ENCODE peak calls at places on chromosomes 1 and 21, in seven cellular contexts. One of them, this sample, is unnamed.

GRCh38 chr1:201819346-201819745 is 9.6 kb upstream of the IPO9 start:
- DNase-seq in lower lobe of right lung: no peak
- DNase-seq in cardiac muscle cell: no peak
- DNase-seq in heart left ventricle: no peak
- DNase-seq in uterus: no peak
- DNase-seq in CD8-positive, alpha-beta T cell: no peak
- DNase-seq in K562: no peak
- DNase-seq in this sample: no peak

GRCh38 chr1:154553056-154553822 is 5.2 kb downstream of the UBE2Q1 start:
- DNase-seq in lower lobe of right lung: no peak
- DNase-seq in cardiac muscle cell: no peak
- DNase-seq in heart left ventricle: no peak
- DNase-seq in uterus: no peak
- DNase-seq in CD8-positive, alpha-beta T cell: no peak
- DNase-seq in K562: no peak
- DNase-seq in this sample: no peak

GRCh38 chr1:191690931-191691330 is 467.3 kb upstream of the RGS18 start:
- DNase-seq in lower lobe of right lung: no peak
- DNase-seq in cardiac muscle cell: no peak
- DNase-seq in heart left ventricle: no peak
- DNase-seq in uterus: no peak
- DNase-seq in CD8-positive, alpha-beta T cell: no peak
- DNase-seq in K562: no peak
- DNase-seq in this sample: no peak

GRCh38 chr1:155938220-155938627 is 3.2 kb upstream of the RXFP4 start:
- DNase-seq in lower lobe of right lung: no peak
- DNase-seq in cardiac muscle cell: peak
- DNase-seq in heart left ventricle: no peak
- DNase-seq in uterus: no peak
- DNase-seq in CD8-positive, alpha-beta T cell: peak
- DNase-seq in K562: peak
- DNase-seq in this sample: no peak

GRCh38 chr1:75643460-75643859 is 32.5 kb upstream of the SLC44A5 start:
- DNase-seq in lower lobe of right lung: no peak
- DNase-seq in cardiac muscle cell: no peak
- DNase-seq in heart left ventricle: no peak
- DNase-seq in uterus: no peak
- DNase-seq in CD8-positive, alpha-beta T cell: no peak
- DNase-seq in K562: peak
- DNase-seq in this sample: no peak

GRCh38 chr21:29416268-29416667 is 117.5 kb downstream of the BACH1 start:
- DNase-seq in lower lobe of right lung: no peak
- DNase-seq in cardiac muscle cell: no peak
- DNase-seq in heart left ventricle: no peak
- DNase-seq in uterus: no peak
- DNase-seq in CD8-positive, alpha-beta T cell: no peak
- DNase-seq in K562: no peak
- DNase-seq in this sample: no peak

GRCh38 chr1:210360852-210361477 is 32.3 kb downstream of the HHAT start:
- DNase-seq in lower lobe of right lung: no peak
- DNase-seq in cardiac muscle cell: peak
- DNase-seq in heart left ventricle: no peak
- DNase-seq in uterus: no peak
- DNase-seq in CD8-positive, alpha-beta T cell: no peak
- DNase-seq in K562: peak
- DNase-seq in this sample: no peak

GRCh38 chr21:43020771-43021170 is 46.4 kb downstream of the PKNOX1 start:
- DNase-seq in lower lobe of right lung: no peak
- DNase-seq in cardiac muscle cell: no peak
- DNase-seq in heart left ventricle: no peak
- DNase-seq in uterus: no peak
- DNase-seq in CD8-positive, alpha-beta T cell: no peak
- DNase-seq in K562: no peak
- DNase-seq in this sample: no peak

GRCh38 chr1:110118636-110119396 is 6.6 kb downstream of the UBL4B start:
- DNase-seq in lower lobe of right lung: no peak
- DNase-seq in cardiac muscle cell: no peak
- DNase-seq in heart left ventricle: no peak
- DNase-seq in uterus: no peak
- DNase-seq in CD8-positive, alpha-beta T cell: no peak
- DNase-seq in K562: no peak
- DNase-seq in this sample: no peak

GRCh38 chr1:31004231-31004621 is 61.3 kb downstream of the PUM1 start:
- DNase-seq in lower lobe of right lung: no peak
- DNase-seq in cardiac muscle cell: no peak
- DNase-seq in heart left ventricle: no peak
- DNase-seq in uterus: no peak
- DNase-seq in CD8-positive, alpha-beta T cell: no peak
- DNase-seq in K562: no peak
- DNase-seq in this sample: no peak

GRCh38 chr1:90475623-90476022 is 241.5 kb downstream of the BARHL2 start:
- DNase-seq in lower lobe of right lung: no peak
- DNase-seq in cardiac muscle cell: peak
- DNase-seq in heart left ventricle: no peak
- DNase-seq in uterus: no peak
- DNase-seq in CD8-positive, alpha-beta T cell: no peak
- DNase-seq in K562: peak
- DNase-seq in this sample: no peak

GRCh38 chr1:37100310-37100709 is 66.0 kb upstream of the GRIK3 start:
- DNase-seq in lower lobe of right lung: no peak
- DNase-seq in cardiac muscle cell: no peak
- DNase-seq in heart left ventricle: no peak
- DNase-seq in uterus: no peak
- DNase-seq in CD8-positive, alpha-beta T cell: no peak
- DNase-seq in K562: no peak
- DNase-seq in this sample: no peak

GRCh38 chr1:248404024-248404423 is 1.2 kb downstream of the OR2T1 start:
- DNase-seq in lower lobe of right lung: no peak
- DNase-seq in cardiac muscle cell: no peak
- DNase-seq in heart left ventricle: no peak
- DNase-seq in uterus: no peak
- DNase-seq in CD8-positive, alpha-beta T cell: no peak
- DNase-seq in K562: peak
- DNase-seq in this sample: no peak

GRCh38 chr1:153277852-153278251 is 18.4 kb downstream of the LORICRIN start:
- DNase-seq in lower lobe of right lung: no peak
- DNase-seq in cardiac muscle cell: no peak
- DNase-seq in heart left ventricle: no peak
- DNase-seq in uterus: no peak
- DNase-seq in CD8-positive, alpha-beta T cell: no peak
- DNase-seq in K562: peak
- DNase-seq in this sample: no peak

GRCh38 chr1:10813801-10814200 is 17.4 kb upstream of the CASZ1 start:
- DNase-seq in lower lobe of right lung: no peak
- DNase-seq in cardiac muscle cell: no peak
- DNase-seq in heart left ventricle: no peak
- DNase-seq in uterus: no peak
- DNase-seq in CD8-positive, alpha-beta T cell: no peak
- DNase-seq in K562: no peak
- DNase-seq in this sample: no peak

GRCh38 chr21:17003221-17003620 is 509.6 kb upstream of the CXADR start:
- DNase-seq in lower lobe of right lung: no peak
- DNase-seq in cardiac muscle cell: no peak
- DNase-seq in heart left ventricle: no peak
- DNase-seq in uterus: no peak
- DNase-seq in CD8-positive, alpha-beta T cell: no peak
- DNase-seq in K562: no peak
- DNase-seq in this sample: no peak

GRCh38 chr1:35454616-35455015 is 102.6 kb downstream of the KIAA0319L start:
- DNase-seq in lower lobe of right lung: no peak
- DNase-seq in cardiac muscle cell: no peak
- DNase-seq in heart left ventricle: no peak
- DNase-seq in uterus: no peak
- DNase-seq in CD8-positive, alpha-beta T cell: no peak
- DNase-seq in K562: no peak
- DNase-seq in this sample: no peak

GRCh38 chr1:76059461-76059860 is 15.1 kb upstream of the ST6GALNAC3 start:
- DNase-seq in lower lobe of right lung: no peak
- DNase-seq in cardiac muscle cell: no peak
- DNase-seq in heart left ventricle: no peak
- DNase-seq in uterus: no peak
- DNase-seq in CD8-positive, alpha-beta T cell: no peak
- DNase-seq in K562: no peak
- DNase-seq in this sample: no peak

GRCh38 chr1:154330669-154331068 is 5.3 kb downstream of the ATP8B2 start:
- DNase-seq in lower lobe of right lung: no peak
- DNase-seq in cardiac muscle cell: no peak
- DNase-seq in heart left ventricle: no peak
- DNase-seq in uterus: no peak
- DNase-seq in CD8-positive, alpha-beta T cell: no peak
- DNase-seq in K562: no peak
- DNase-seq in this sample: no peak

GRCh38 chr21:37871121-37871862 is 45.0 kb downstream of the KCNJ6 start:
- DNase-seq in lower lobe of right lung: no peak
- DNase-seq in cardiac muscle cell: no peak
- DNase-seq in heart left ventricle: no peak
- DNase-seq in uterus: no peak
- DNase-seq in CD8-positive, alpha-beta T cell: no peak
- DNase-seq in K562: no peak
- DNase-seq in this sample: no peak

GRCh38 chr1:224497714-224498573 is 63.3 kb upstream of the WDR26 start:
- DNase-seq in lower lobe of right lung: no peak
- DNase-seq in cardiac muscle cell: no peak
- DNase-seq in heart left ventricle: peak
- DNase-seq in uterus: no peak
- DNase-seq in CD8-positive, alpha-beta T cell: peak
- DNase-seq in K562: no peak
- DNase-seq in this sample: peak

GRCh38 chr1:234270581-234271242 is 102.5 kb upstream of the COA6 start:
- DNase-seq in lower lobe of right lung: no peak
- DNase-seq in cardiac muscle cell: no peak
- DNase-seq in heart left ventricle: no peak
- DNase-seq in uterus: no peak
- DNase-seq in CD8-positive, alpha-beta T cell: no peak
- DNase-seq in K562: no peak
- DNase-seq in this sample: no peak

GRCh38 chr21:14403681-14404318 is 20.9 kb upstream of the HSPA13 start:
- DNase-seq in lower lobe of right lung: no peak
- DNase-seq in cardiac muscle cell: peak
- DNase-seq in heart left ventricle: no peak
- DNase-seq in uterus: no peak
- DNase-seq in CD8-positive, alpha-beta T cell: no peak
- DNase-seq in K562: peak
- DNase-seq in this sample: no peak

GRCh38 chr1:147772540-147772939 is 12.1 kb upstream of the GJA5 start:
- DNase-seq in lower lobe of right lung: no peak
- DNase-seq in cardiac muscle cell: no peak
- DNase-seq in heart left ventricle: no peak
- DNase-seq in uterus: no peak
- DNase-seq in CD8-positive, alpha-beta T cell: no peak
- DNase-seq in K562: no peak
- DNase-seq in this sample: no peak

GRCh38 chr1:237211031-237211430 is 169.0 kb downstream of the RYR2 start:
- DNase-seq in lower lobe of right lung: no peak
- DNase-seq in cardiac muscle cell: no peak
- DNase-seq in heart left ventricle: no peak
- DNase-seq in uterus: no peak
- DNase-seq in CD8-positive, alpha-beta T cell: no peak
- DNase-seq in K562: no peak
- DNase-seq in this sample: no peak

GRCh38 chr1:23591460-23592208 is 32.3 kb upstream of the ID3 start:
- DNase-seq in lower lobe of right lung: no peak
- DNase-seq in cardiac muscle cell: no peak
- DNase-seq in heart left ventricle: peak
- DNase-seq in uterus: no peak
- DNase-seq in CD8-positive, alpha-beta T cell: peak
- DNase-seq in K562: no peak
- DNase-seq in this sample: no peak

GRCh38 chr1:18581420-18581880 is 49.2 kb upstream of the PAX7 start:
- DNase-seq in lower lobe of right lung: peak
- DNase-seq in cardiac muscle cell: peak
- DNase-seq in heart left ventricle: no peak
- DNase-seq in uterus: no peak
- DNase-seq in CD8-positive, alpha-beta T cell: peak
- DNase-seq in K562: peak
- DNase-seq in this sample: no peak

DNA sequence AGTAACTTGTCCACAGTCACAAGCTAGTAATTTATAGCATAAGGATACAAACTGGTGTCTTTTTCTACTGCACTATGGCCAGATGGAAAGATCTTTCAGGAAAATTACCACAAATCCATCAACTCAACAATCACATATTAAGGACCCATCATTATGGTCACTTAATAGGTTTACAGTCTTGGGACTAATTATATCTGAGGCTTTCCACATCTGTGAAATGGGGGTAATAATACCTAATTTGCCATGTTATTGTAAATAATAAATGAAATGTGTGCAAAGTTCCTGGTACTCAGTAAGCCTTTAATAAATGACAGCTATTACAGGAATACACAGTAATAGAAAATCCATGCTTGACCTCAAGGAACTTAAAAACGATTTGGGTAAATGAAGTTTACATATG is 13.4 kb downstream of the CDKN2C start:
- DNase-seq in lower lobe of right lung: no peak
- DNase-seq in cardiac muscle cell: no peak
- DNase-seq in heart left ventricle: no peak
- DNase-seq in uterus: no peak
- DNase-seq in CD8-positive, alpha-beta T cell: no peak
- DNase-seq in K562: no peak
- DNase-seq in this sample: no peak
- H3K4me3 ChIP-seq in lower lobe of right lung: no peak
- H3K4me3 ChIP-seq in cardiac muscle cell: no peak
- H3K4me3 ChIP-seq in heart left ventricle: no peak
- H3K4me3 ChIP-seq in uterus: no peak
- H3K4me3 ChIP-seq in CD8-positive, alpha-beta T cell: no peak
- H3K4me3 ChIP-seq in K562: no peak
- H3K4me3 ChIP-seq in this sample: no peak

GRCh38 chr1:111474106-111474505 is 322 bp downstream of the C1orf162 start:
- DNase-seq in lower lobe of right lung: no peak
- DNase-seq in cardiac muscle cell: no peak
- DNase-seq in heart left ventricle: no peak
- DNase-seq in uterus: no peak
- DNase-seq in CD8-positive, alpha-beta T cell: no peak
- DNase-seq in K562: no peak
- DNase-seq in this sample: no peak
- H3K4me3 ChIP-seq in lower lobe of right lung: peak
- H3K4me3 ChIP-seq in cardiac muscle cell: no peak
- H3K4me3 ChIP-seq in heart left ventricle: peak
- H3K4me3 ChIP-seq in uterus: no peak
- H3K4me3 ChIP-seq in CD8-positive, alpha-beta T cell: peak
- H3K4me3 ChIP-seq in K562: no peak
- H3K4me3 ChIP-seq in this sample: no peak

GRCh38 chr1:207821464-207822045 is 69.7 kb downstream of the CD46 start:
- DNase-seq in lower lobe of right lung: no peak
- DNase-seq in cardiac muscle cell: no peak
- DNase-seq in heart left ventricle: no peak
- DNase-seq in uterus: no peak
- DNase-seq in CD8-positive, alpha-beta T cell: no peak
- DNase-seq in K562: no peak
- DNase-seq in this sample: peak
- H3K4me3 ChIP-seq in lower lobe of right lung: peak
- H3K4me3 ChIP-seq in cardiac muscle cell: no peak
- H3K4me3 ChIP-seq in heart left ventricle: peak
- H3K4me3 ChIP-seq in uterus: peak
- H3K4me3 ChIP-seq in CD8-positive, alpha-beta T cell: peak
- H3K4me3 ChIP-seq in K562: no peak
- H3K4me3 ChIP-seq in this sample: no peak

GRCh38 chr1:43270421-43271095 is 775 bp downstream of the TMEM125 start:
- DNase-seq in lower lobe of right lung: peak
- DNase-seq in cardiac muscle cell: peak
- DNase-seq in heart left ventricle: no peak
- DNase-seq in uterus: no peak
- DNase-seq in CD8-positive, alpha-beta T cell: no peak
- DNase-seq in K562: peak
- DNase-seq in this sample: no peak
- H3K4me3 ChIP-seq in lower lobe of right lung: peak
- H3K4me3 ChIP-seq in cardiac muscle cell: peak
- H3K4me3 ChIP-seq in heart left ventricle: no peak
- H3K4me3 ChIP-seq in uterus: no peak
- H3K4me3 ChIP-seq in CD8-positive, alpha-beta T cell: peak
- H3K4me3 ChIP-seq in K562: peak
- H3K4me3 ChIP-seq in this sample: no peak

This sample was measured in lower leg skin.